ENCODE peak calls at places on chromosomes 13 and 19, in seven cellular contexts. One of them, this sample, is unnamed.

GRCh38 chr19:56764296-56764695 is 76.2 kb downstream of the PEG3 start:
- DNase-seq in stomach: no peak
- DNase-seq in ovary: no peak
- DNase-seq in transverse colon: no peak
- DNase-seq in tibial nerve: no peak
- DNase-seq in K562: no peak
- DNase-seq in suprapubic skin: no peak
- DNase-seq in this sample: no peak

GRCh38 chr13:24737042-24737441 is 26.9 kb upstream of the RNF17 start:
- DNase-seq in ovary: no peak
- DNase-seq in stomach: no peak
- DNase-seq in tibial nerve: no peak
- DNase-seq in K562: no peak
- DNase-seq in suprapubic skin: no peak
- DNase-seq in transverse colon: no peak
- DNase-seq in this sample: no peak

GRCh38 chr13:99500839-99501134 is 485 bp upstream of the TM9SF2 start:
- DNase-seq in K562: no peak
- DNase-seq in stomach: no peak
- DNase-seq in tibial nerve: no peak
- DNase-seq in transverse colon: no peak
- DNase-seq in ovary: no peak
- DNase-seq in suprapubic skin: no peak
- DNase-seq in this sample: peak; percentile 4

GRCh38 chr13:114108894-114109293 is 23.5 kb downstream of the RASA3 start:
- DNase-seq in suprapubic skin: no peak
- DNase-seq in transverse colon: peak; percentile 6
- DNase-seq in tibial nerve: no peak
- DNase-seq in K562: no peak
- DNase-seq in stomach: no peak
- DNase-seq in ovary: no peak
- DNase-seq in this sample: no peak

GRCh38 chr19:37403403-37403802 is 32.5 kb downstream of the ZNF527 start:
- DNase-seq in stomach: no peak
- DNase-seq in transverse colon: no peak
- DNase-seq in suprapubic skin: no peak
- DNase-seq in tibial nerve: no peak
- DNase-seq in ovary: no peak
- DNase-seq in K562: no peak
- DNase-seq in this sample: no peak

GRCh38 chr19:16161848-16162247 is 11.5 kb downstream of the CIB3 start:
- DNase-seq in transverse colon: no peak
- DNase-seq in suprapubic skin: no peak
- DNase-seq in K562: no peak
- DNase-seq in stomach: no peak
- DNase-seq in tibial nerve: no peak
- DNase-seq in ovary: no peak
- DNase-seq in this sample: no peak

GRCh38 chr13:20412761-20413355 is 112.8 kb downstream of the CRYL1 start:
- DNase-seq in suprapubic skin: peak; percentile 31
- DNase-seq in stomach: no peak
- DNase-seq in transverse colon: no peak
- DNase-seq in ovary: no peak
- DNase-seq in tibial nerve: no peak
- DNase-seq in K562: no peak
- DNase-seq in this sample: no peak

GRCh38 chr19:55305491-55305890 is 19.6 kb downstream of the TMEM150B start:
- DNase-seq in stomach: peak; percentile 39
- DNase-seq in transverse colon: no peak
- DNase-seq in suprapubic skin: no peak
- DNase-seq in tibial nerve: peak; percentile 37
- DNase-seq in ovary: peak; percentile 36
- DNase-seq in K562: peak; percentile 80
- DNase-seq in this sample: peak; percentile 84

GRCh38 chr19:13014101-13014920 is 19.0 kb downstream of the NFIX start:
- DNase-seq in tibial nerve: no peak
- DNase-seq in stomach: no peak
- DNase-seq in ovary: peak; percentile 69
- DNase-seq in K562: peak; percentile 16
- DNase-seq in suprapubic skin: no peak
- DNase-seq in transverse colon: no peak
- DNase-seq in this sample: no peak

GRCh38 chr13:46032341-46032740 is 20.2 kb downstream of the ZC3H13 start:
- DNase-seq in transverse colon: no peak
- DNase-seq in ovary: no peak
- DNase-seq in K562: no peak
- DNase-seq in suprapubic skin: no peak
- DNase-seq in tibial nerve: no peak
- DNase-seq in stomach: no peak
- DNase-seq in this sample: no peak

GRCh38 chr13:21594715-21595545 is 9.0 kb downstream of the MICU2 start:
- DNase-seq in transverse colon: no peak
- DNase-seq in stomach: no peak
- DNase-seq in suprapubic skin: no peak
- DNase-seq in K562: no peak
- DNase-seq in tibial nerve: no peak
- DNase-seq in ovary: no peak
- DNase-seq in this sample: no peak

GRCh38 chr13:20191902-20192469 is 752 bp downstream of the GJB2 start:
- DNase-seq in stomach: peak; percentile 53
- DNase-seq in tibial nerve: no peak
- DNase-seq in ovary: no peak
- DNase-seq in transverse colon: peak; percentile 66
- DNase-seq in K562: no peak
- DNase-seq in suprapubic skin: no peak
- DNase-seq in this sample: no peak

GRCh38 chr19:4801085-4801619 is 9.6 kb downstream of the FEM1A start:
- DNase-seq in stomach: no peak
- DNase-seq in K562: no peak
- DNase-seq in ovary: no peak
- DNase-seq in suprapubic skin: no peak
- DNase-seq in tibial nerve: no peak
- DNase-seq in transverse colon: no peak
- DNase-seq in this sample: no peak

GRCh38 chr19:53130506-53130905 is 2.2 kb downstream of the ZNF415 start:
- DNase-seq in K562: no peak
- DNase-seq in tibial nerve: no peak
- DNase-seq in ovary: no peak
- DNase-seq in stomach: no peak
- DNase-seq in transverse colon: no peak
- DNase-seq in suprapubic skin: no peak
- DNase-seq in this sample: no peak

GRCh38 chr19:29544656-29545360 is 19.0 kb downstream of the VSTM2B start:
- DNase-seq in tibial nerve: no peak
- DNase-seq in stomach: no peak
- DNase-seq in transverse colon: no peak
- DNase-seq in ovary: no peak
- DNase-seq in suprapubic skin: peak; percentile 75
- DNase-seq in K562: no peak
- DNase-seq in this sample: no peak

GRCh38 chr13:98273067-98273823 is 96.2 kb upstream of the RNF113B start:
- DNase-seq in transverse colon: no peak
- DNase-seq in stomach: no peak
- DNase-seq in ovary: no peak
- DNase-seq in suprapubic skin: no peak
- DNase-seq in K562: no peak
- DNase-seq in tibial nerve: no peak
- DNase-seq in this sample: no peak

GRCh38 chr19:21835429-21835809 is 563 bp downstream of the ZNF43 start:
- DNase-seq in tibial nerve: no peak
- DNase-seq in suprapubic skin: no peak
- DNase-seq in ovary: no peak
- DNase-seq in stomach: no peak
- DNase-seq in transverse colon: peak; percentile 8
- DNase-seq in K562: no peak
- DNase-seq in this sample: no peak

GRCh38 chr13:36758345-36758744 is 60.7 kb upstream of the RFXAP start:
- DNase-seq in K562: no peak
- DNase-seq in transverse colon: no peak
- DNase-seq in suprapubic skin: no peak
- DNase-seq in ovary: no peak
- DNase-seq in stomach: peak; percentile 28
- DNase-seq in tibial nerve: no peak
- DNase-seq in this sample: peak; percentile 34

GRCh38 chr19:29675650-29676186 is 10.5 kb downstream of the PLEKHF1 start:
- DNase-seq in suprapubic skin: no peak
- DNase-seq in stomach: no peak
- DNase-seq in K562: no peak
- DNase-seq in transverse colon: no peak
- DNase-seq in tibial nerve: no peak
- DNase-seq in ovary: no peak
- DNase-seq in this sample: no peak

GRCh38 chr13:26327905-26328304 is 74.0 kb downstream of the CDK8 start:
- DNase-seq in ovary: no peak
- DNase-seq in stomach: no peak
- DNase-seq in K562: no peak
- DNase-seq in transverse colon: no peak
- DNase-seq in tibial nerve: no peak
- DNase-seq in suprapubic skin: no peak
- DNase-seq in this sample: no peak

GRCh38 chr19:5547881-5548280 is 19.9 kb downstream of the TINCR start:
- DNase-seq in ovary: no peak
- DNase-seq in stomach: peak; percentile 31
- DNase-seq in K562: peak; percentile 46
- DNase-seq in tibial nerve: no peak
- DNase-seq in transverse colon: peak; percentile 33
- DNase-seq in suprapubic skin: no peak
- DNase-seq in this sample: peak; percentile 60

GRCh38 chr19:38557205-38557799 is 60.5 kb downstream of the MAP4K1 start:
- DNase-seq in tibial nerve: no peak
- DNase-seq in suprapubic skin: no peak
- DNase-seq in ovary: no peak
- DNase-seq in transverse colon: peak; percentile 63
- DNase-seq in stomach: peak; percentile 29
- DNase-seq in K562: peak; percentile 77
- DNase-seq in this sample: no peak

GRCh38 chr13:27120011-27120410 is 51.6 kb downstream of the USP12 start:
- DNase-seq in K562: no peak
- DNase-seq in transverse colon: no peak
- DNase-seq in stomach: no peak
- DNase-seq in ovary: no peak
- DNase-seq in suprapubic skin: no peak
- DNase-seq in tibial nerve: no peak
- DNase-seq in this sample: no peak

GRCh38 chr13:80419416-80419815 is 78.5 kb upstream of the SPRY2 start:
- DNase-seq in suprapubic skin: no peak
- DNase-seq in K562: no peak
- DNase-seq in transverse colon: no peak
- DNase-seq in stomach: no peak
- DNase-seq in tibial nerve: no peak
- DNase-seq in ovary: no peak
- DNase-seq in this sample: no peak

GRCh38 chr13:23488442-23488841 is 54.9 kb upstream of the SACS start:
- DNase-seq in suprapubic skin: no peak
- DNase-seq in transverse colon: no peak
- DNase-seq in K562: no peak
- DNase-seq in tibial nerve: no peak
- DNase-seq in ovary: no peak
- DNase-seq in stomach: no peak
- DNase-seq in this sample: peak; percentile 57

GRCh38 chr13:41060723-41061074 is 610 bp upstream of the WBP4 start:
- DNase-seq in transverse colon: peak; percentile 81
- DNase-seq in tibial nerve: peak; percentile 83
- DNase-seq in stomach: peak; percentile 84
- DNase-seq in suprapubic skin: peak; percentile 90
- DNase-seq in ovary: peak; percentile 81
- DNase-seq in K562: peak; percentile 53
- DNase-seq in this sample: peak; percentile 75

GRCh38 chr19:2815191-2815614 is 4.5 kb upstream of the ZNF554 start:
- DNase-seq in ovary: no peak
- DNase-seq in transverse colon: no peak
- DNase-seq in suprapubic skin: no peak
- DNase-seq in K562: no peak
- DNase-seq in stomach: no peak
- DNase-seq in tibial nerve: no peak
- DNase-seq in this sample: peak; percentile 22

GRCh38 chr19:17160908-17161307 is 54.2 kb upstream of the USE1 start:
- DNase-seq in transverse colon: no peak
- DNase-seq in K562: no peak
- DNase-seq in suprapubic skin: no peak
- DNase-seq in ovary: no peak
- DNase-seq in tibial nerve: no peak
- DNase-seq in stomach: no peak
- DNase-seq in this sample: no peak

GRCh38 chr13:23794267-23795161 is 94.7 kb downstream of the MIPEP start:
- DNase-seq in stomach: no peak
- DNase-seq in suprapubic skin: no peak
- DNase-seq in transverse colon: no peak
- DNase-seq in K562: no peak
- DNase-seq in tibial nerve: no peak
- DNase-seq in ovary: no peak
- DNase-seq in this sample: no peak

GRCh38 chr19:1401138-1401888 is at the start of gene GAMT:
- DNase-seq in transverse colon: peak; percentile 52
- DNase-seq in ovary: no peak
- DNase-seq in suprapubic skin: no peak
- DNase-seq in K562: peak; percentile 89
- DNase-seq in tibial nerve: no peak
- DNase-seq in stomach: no peak
- DNase-seq in this sample: peak; percentile 98
- TF ChIP-seq EP300 in transverse colon: no peak
- TF ChIP-seq EP300 in ovary: no peak
- TF ChIP-seq EP300 in suprapubic skin: no peak
- TF ChIP-seq EP300 in K562: no peak
- TF ChIP-seq EP300 in tibial nerve: no peak
- TF ChIP-seq EP300 in stomach: no peak
- TF ChIP-seq EP300 in this sample: no peak

GRCh38 chr19:58579473-58580142 is 6.5 kb upstream of the MZF1 start:
- DNase-seq in K562: no peak
- DNase-seq in suprapubic skin: no peak
- DNase-seq in transverse colon: no peak
- DNase-seq in ovary: peak; percentile 5
- DNase-seq in stomach: no peak
- DNase-seq in tibial nerve: no peak
- DNase-seq in this sample: no peak
- TF ChIP-seq EP300 in K562: no peak
- TF ChIP-seq EP300 in suprapubic skin: no peak
- TF ChIP-seq EP300 in transverse colon: no peak
- TF ChIP-seq EP300 in ovary: no peak
- TF ChIP-seq EP300 in stomach: no peak
- TF ChIP-seq EP300 in tibial nerve: no peak
- TF ChIP-seq EP300 in this sample: no peak

DNA sequence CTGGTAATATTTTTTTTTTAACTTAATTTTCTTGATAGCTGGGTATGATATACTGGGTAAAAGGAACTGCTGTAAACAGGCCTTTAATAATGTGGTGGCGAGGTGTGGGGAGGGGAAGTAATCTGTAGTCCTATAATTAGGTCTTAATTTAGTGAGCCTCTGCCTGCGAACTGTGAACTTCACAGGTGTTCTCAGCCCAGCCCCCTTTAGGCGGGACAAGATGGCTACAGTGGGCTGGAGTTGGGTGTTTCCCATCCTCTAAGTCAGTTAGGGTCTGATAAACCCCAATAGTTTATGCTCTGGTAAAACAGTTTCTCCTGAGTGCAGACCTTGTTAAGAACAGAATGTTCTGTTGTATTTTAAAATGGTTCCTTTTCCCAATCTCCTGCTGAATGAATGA is 97.6 kb upstream of the SERP2 start:
- DNase-seq in suprapubic skin: no peak
- DNase-seq in tibial nerve: no peak
- DNase-seq in transverse colon: no peak
- DNase-seq in stomach: no peak
- DNase-seq in K562: no peak
- DNase-seq in ovary: no peak
- DNase-seq in this sample: no peak
- TF ChIP-seq EP300 in suprapubic skin: no peak
- TF ChIP-seq EP300 in tibial nerve: no peak
- TF ChIP-seq EP300 in transverse colon: no peak
- TF ChIP-seq EP300 in stomach: no peak
- TF ChIP-seq EP300 in K562: no peak
- TF ChIP-seq EP300 in ovary: no peak
- TF ChIP-seq EP300 in this sample: peak; percentile 44

GRCh38 chr19:43504426-43505185 is at the start of gene PHLDB3:
- DNase-seq in transverse colon: peak; percentile 60
- DNase-seq in K562: peak; percentile 49
- DNase-seq in stomach: peak; percentile 50
- DNase-seq in ovary: peak; percentile 59
- DNase-seq in suprapubic skin: no peak
- DNase-seq in tibial nerve: no peak
- DNase-seq in this sample: peak; percentile 70
- TF ChIP-seq EP300 in transverse colon: no peak
- TF ChIP-seq EP300 in K562: no peak
- TF ChIP-seq EP300 in stomach: no peak
- TF ChIP-seq EP300 in ovary: no peak
- TF ChIP-seq EP300 in suprapubic skin: no peak
- TF ChIP-seq EP300 in tibial nerve: no peak
- TF ChIP-seq EP300 in this sample: no peak